ENCODE peak calls at places on chromosomes 7 and 10, in six cellular contexts. H is M059J, S is posterior cingulate gyrus, L is foreskin melanocyte, T is Panc1, C is iris pigment epithelial cell. N is an unnamed sample.
A peak's percentile ranks its signal among the peaks of the same experiment; 100 is the strongest.

GRCh38 chr7:7529328-7529727 is 6.3 kb downstream of the COL28A1 start:
- DNase-seq in H (no peak), S (no peak), L (no peak), T (no peak), C (no peak), N (no peak)

GRCh38 chr7:25180946-25181345 is 47.3 kb downstream of the NPVF start:
- DNase-seq in H (peak; percentile 19), S (no peak), L (no peak), T (no peak), C (peak; percentile 9), N (no peak)

GRCh38 chr7:44145969-44146897 is 5.1 kb upstream of the MYL7 start:
- DNase-seq in H (peak; percentile 18), S (peak; percentile 58), L (peak; percentile 16), T (no peak), C (peak; percentile 20), N (peak; percentile 75)

GRCh38 chr7:85287126-85287825 is 100.4 kb upstream of the SEMA3D start:
- DNase-seq in H (peak; percentile 28), S (no peak), L (no peak), T (no peak), C (peak; percentile 1), N (no peak)

GRCh38 chr10:119090026-119090808 is 9.6 kb upstream of the EIF3A start:
- DNase-seq in H (no peak), S (no peak), L (no peak), T (no peak), C (no peak), N (no peak)

GRCh38 chr7:1975179-1975578 is 257.6 kb downstream of the MAD1L1 start:
- DNase-seq in H (no peak), S (no peak), L (no peak), T (no peak), C (no peak), N (no peak)

GRCh38 chr7:16817536-16817935 is 12.7 kb upstream of the AGR2 start:
- DNase-seq in H (peak; percentile 67), S (no peak), L (peak; percentile 10), T (no peak), C (peak; percentile 86), N (no peak)

GRCh38 chr7:44216019-44216418 is 15.2 kb downstream of the YKT6 start:
- DNase-seq in H (no peak), S (no peak), L (no peak), T (no peak), C (no peak), N (no peak)

GRCh38 chr10:97028126-97028831 is 157.5 kb downstream of the SLIT1 start:
- DNase-seq in H (peak; percentile 88), S (no peak), L (no peak), T (no peak), C (peak; percentile 68), N (no peak)

GRCh38 chr10:101035916-101036702 is 5.1 kb downstream of the SFXN3 start:
- DNase-seq in H (no peak), S (no peak), L (no peak), T (no peak), C (no peak), N (no peak)

GRCh38 chr7:54615545-54615944 is 73.4 kb downstream of the VSTM2A start:
- DNase-seq in H (no peak), S (no peak), L (no peak), T (no peak), C (peak; percentile 1), N (no peak)

GRCh38 chr10:3906511-3907111 is 121.6 kb upstream of the KLF6 start:
- DNase-seq in H (peak; percentile 79), S (no peak), L (no peak), T (peak; percentile 89), C (peak; percentile 53), N (no peak)

GRCh38 chr10:88091490-88092061 is 228.2 kb downstream of the PTEN start:
- DNase-seq in H (no peak), S (no peak), L (no peak), T (no peak), C (no peak), N (no peak)

GRCh38 chr7:153385502-153385901 is 626.0 kb downstream of the ACTR3B start:
- DNase-seq in H (no peak), S (no peak), L (no peak), T (no peak), C (no peak), N (no peak)

GRCh38 chr7:36535866-36536664 is 146.4 kb downstream of the ANLN start:
- DNase-seq in H (peak; percentile 88), S (no peak), L (no peak), T (no peak), C (peak; percentile 12), N (no peak)

GRCh38 chr10:46229144-46229563 is 57.6 kb upstream of the ANTXRL start:
- DNase-seq in H (peak; percentile 8), S (no peak), L (no peak), T (peak; percentile 7), C (no peak), N (peak; percentile 21)

GRCh38 chr7:116380030-116380429 is 119.5 kb upstream of the CAV2 start:
- DNase-seq in H (no peak), S (no peak), L (no peak), T (no peak), C (no peak), N (no peak)

GRCh38 chr10:127117125-127117524 is 79.3 kb downstream of the INSYN2A start:
- DNase-seq in H (peak; percentile 28), S (no peak), L (peak; percentile 10), T (no peak), C (peak; percentile 66), N (no peak)

GRCh38 chr10:74825371-74826141 is 844 bp upstream of the KAT6B start:
- DNase-seq in H (no peak), S (peak; percentile 34), L (no peak), T (no peak), C (no peak), N (no peak)

GRCh38 chr7:105677803-105678583 is 96.7 kb upstream of the EFCAB10 start:
- DNase-seq in H (no peak), S (no peak), L (no peak), T (no peak), C (no peak), N (no peak)

N was measured in right atrium auricular region.